ENCODE peak calls at places on chromosomes 1 and 21, in seven cellular contexts. H, T, X, O, K, D and C are unnamed samples.

GRCh38 chr1:51819810-51820209 is 58.7 kb downstream of the NRDC start:
- DNase-seq in D (no peak), O (no peak), T (no peak), K (no peak), H (no peak), X (no peak), C (no peak)

GRCh38 chr1:228372183-228373003 is 34.2 kb downstream of the TRIM11 start:
- DNase-seq in H (no peak), O (no peak), K (no peak), T (no peak), X (no peak), D (peak; percentile 24), C (no peak)

GRCh38 chr1:58841455-58841854 is 57.6 kb upstream of the JUN start:
- DNase-seq in K (no peak), O (peak; percentile 44), H (no peak), D (no peak), X (no peak), T (no peak), C (no peak)

GRCh38 chr1:14724234-14724633 is 125.7 kb downstream of the KAZN start:
- DNase-seq in T (no peak), H (no peak), O (no peak), D (peak; percentile 27), K (no peak), X (no peak), C (no peak)

GRCh38 chr1:36874271-36875017 is 159.9 kb downstream of the GRIK3 start:
- DNase-seq in D (no peak), O (no peak), X (no peak), K (no peak), T (no peak), H (no peak), C (peak; percentile 51)

GRCh38 chr1:182956708-182957365 is 3.9 kb upstream of the SHCBP1L start:
- DNase-seq in O (no peak), D (no peak), T (no peak), H (no peak), K (no peak), X (no peak), C (no peak)

GRCh38 chr1:113515498-113515897 is 125.2 kb downstream of the MAGI3 start:
- DNase-seq in O (no peak), K (no peak), X (no peak), D (peak; percentile 70), H (no peak), T (peak; percentile 42), C (no peak)

GRCh38 chr1:52056937-52057231 is 789 bp downstream of the BTF3L4 start:
- DNase-seq in O (no peak), X (no peak), T (no peak), H (no peak), K (peak; percentile 19), D (no peak), C (no peak)

GRCh38 chr1:79042117-79042516 is 35.6 kb upstream of the ADGRL4 start:
- DNase-seq in H (no peak), O (peak; percentile 11), D (peak; percentile 64), X (peak; percentile 30), K (peak; percentile 18), T (peak; percentile 62), C (no peak)

GRCh38 chr1:187474266-187474665 is 645.5 kb downstream of the PLA2G4A start:
- DNase-seq in K (peak; percentile 53), H (no peak), D (peak; percentile 29), X (no peak), O (no peak), T (peak; percentile 62), C (no peak)

GRCh38 chr21:34630536-34631143 is 15.7 kb upstream of the RCAN1 start:
- DNase-seq in K (peak; percentile 32), H (no peak), X (peak; percentile 32), T (peak; percentile 60), D (peak; percentile 51), O (peak; percentile 63), C (no peak)

GRCh38 chr21:36120304-36120902 is 14.5 kb upstream of the CBR3 start:
- DNase-seq in X (no peak), D (no peak), H (no peak), T (no peak), K (no peak), O (peak; percentile 28), C (no peak)

GRCh38 chr1:200676829-200677228 is 7.1 kb upstream of the DDX59 start:
- DNase-seq in O (no peak), T (no peak), X (no peak), H (no peak), K (no peak), D (no peak), C (no peak)

GRCh38 chr1:10726355-10726754 is 70.1 kb downstream of the CASZ1 start:
- DNase-seq in D (no peak), O (no peak), X (no peak), H (no peak), K (no peak), T (no peak), C (no peak)

GRCh38 chr1:72283204-72284083 is 1.1 kb upstream of the NEGR1 start:
- DNase-seq in D (peak; percentile 41), H (peak; percentile 15), O (peak; percentile 61), X (no peak), K (peak; percentile 38), T (peak; percentile 86), C (peak; percentile 73)

GRCh38 chr1:91804546-91805023 is 81.4 kb downstream of the TGFBR3 start:
- DNase-seq in X (no peak), T (peak; percentile 89), O (peak; percentile 30), K (peak; percentile 85), H (no peak), D (peak; percentile 89), C (no peak)

GRCh38 chr1:214460304-214460916 is 91.0 kb downstream of the PTPN14 start:
- DNase-seq in X (no peak), D (no peak), T (no peak), O (no peak), K (no peak), H (no peak), C (no peak)

GRCh38 chr1:160227045-160227444 is 21.9 kb downstream of the PEA15 start:
- DNase-seq in H (no peak), D (no peak), T (no peak), O (no peak), X (no peak), K (no peak), C (no peak)

GRCh38 chr21:37402251-37402867 is 35.8 kb downstream of the DYRK1A start:
- DNase-seq in H (no peak), O (no peak), X (no peak), D (no peak), K (no peak), T (no peak), C (no peak)

GRCh38 chr1:88609051-88609450 is 75.0 kb upstream of the PKN2 start:
- DNase-seq in X (no peak), T (no peak), K (no peak), H (no peak), O (peak; percentile 4), D (no peak), C (no peak)

GRCh38 chr1:37925316-37925715 is 21.5 kb downstream of the INPP5B start:
- DNase-seq in T (no peak), H (no peak), K (no peak), X (no peak), D (no peak), O (no peak), C (no peak)

GRCh38 chr1:38308780-38309179 is 262.2 kb upstream of the POU3F1 start:
- DNase-seq in D (peak; percentile 96), T (no peak), X (no peak), O (no peak), H (no peak), K (no peak), C (no peak)

GRCh38 chr1:31410871-31411270 is 2.1 kb upstream of the SERINC2 start:
- DNase-seq in D (no peak), K (no peak), X (no peak), T (no peak), H (no peak), O (no peak), C (no peak)

GRCh38 chr1:215717677-215718076 is 150.6 kb downstream of the KCTD3 start:
- DNase-seq in O (no peak), K (no peak), T (no peak), H (no peak), D (no peak), X (no peak), C (no peak)

GRCh38 chr1:44010935-44011610 is 19.7 kb downstream of the CCDC24 start:
- DNase-seq in D (no peak), H (no peak), K (no peak), O (no peak), T (no peak), X (no peak), C (no peak)
- TF ChIP-seq CTCF in D (no peak), H (no peak), K (no peak), O (no peak), T (no peak), X (no peak), C (no peak)

GRCh38 chr1:212920895-212921294 is 29.4 kb upstream of the VASH2 start:
- DNase-seq in D (no peak), T (no peak), H (no peak), K (no peak), X (no peak), O (peak; percentile 41), C (no peak)
- TF ChIP-seq CTCF in D (peak; percentile 26), T (peak; percentile 36), H (no peak), K (peak; percentile 34), X (peak; percentile 25), O (peak; percentile 62), C (peak; percentile 41)

DNA sequence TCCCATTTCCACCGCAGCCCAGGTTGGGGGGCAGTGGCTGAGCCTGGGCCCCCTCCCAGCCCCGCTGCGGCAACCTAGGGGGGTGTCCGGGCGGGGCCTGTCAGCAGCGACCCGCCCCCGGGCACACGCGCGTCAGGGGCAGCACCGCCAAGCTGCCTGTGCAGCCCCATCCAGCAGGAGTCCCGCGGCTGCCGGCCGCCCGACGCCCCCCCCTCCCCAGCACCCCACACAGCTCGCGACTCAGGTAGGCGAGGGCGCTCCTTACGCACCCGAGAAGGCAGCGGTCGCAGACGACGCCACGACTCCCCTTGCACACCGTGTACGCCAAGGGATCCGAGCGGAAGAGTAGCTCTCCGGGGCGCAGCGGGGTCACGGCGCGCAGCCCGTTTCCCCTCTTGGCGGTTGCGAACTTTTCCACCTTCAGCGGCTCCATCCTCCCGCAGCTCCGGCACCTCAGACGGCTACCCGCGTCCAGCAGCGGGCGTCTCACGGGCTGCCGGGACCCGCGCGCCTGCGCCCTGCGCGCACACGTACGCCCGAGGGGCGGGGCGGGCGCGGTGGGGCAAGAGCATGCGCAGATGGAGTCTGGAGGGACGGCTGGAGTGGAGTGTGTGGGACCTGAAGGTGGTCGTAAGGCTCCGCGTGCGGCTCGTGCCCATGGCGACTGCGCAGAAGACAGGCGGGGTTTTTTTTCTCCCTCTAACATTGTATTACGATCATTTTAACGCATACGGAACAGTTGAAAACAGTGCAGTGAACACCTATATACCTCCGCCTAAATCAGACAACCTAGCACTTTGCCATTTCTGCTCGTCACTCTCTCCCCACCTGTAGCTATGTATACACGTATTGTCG is at the start of gene SMYD3:
- DNase-seq in X (peak; percentile 25), D (peak; percentile 45), H (peak; percentile 67), O (peak; percentile 85), K (peak; percentile 29), T (peak; percentile 72), C (peak; percentile 85)
- TF ChIP-seq CTCF in X (no peak), D (peak; percentile 33), H (no peak), O (no peak), K (no peak), T (no peak), C (peak; percentile 37)

GRCh38 chr21:38544681-38545080 is 46.4 kb upstream of the ERG start:
- DNase-seq in T (no peak), D (peak; percentile 64), K (no peak), O (no peak), H (no peak), X (no peak), C (no peak)
- TF ChIP-seq CTCF in T (no peak), D (no peak), K (no peak), O (no peak), H (no peak), X (no peak), C (no peak)